ENCODE peak calls at places on chromosomes 5 and 9, in nine cellular contexts. S is frontal cortex, B is tibial artery, V is K562, Y is caudate nucleus, G is HTR-8/SVneo, K is AG08396, X is fibroblast of villous mesenchyme, O is fibroblast of the aortic adventitia. M is an unnamed sample.

GRCh38 chr9:124084087-124084486 is 72.5 kb downstream of the LHX2 start:
- DNase-seq in G (no peak), S (no peak), B (no peak), X (no peak), Y (no peak), V (no peak), K (no peak), O (no peak), M (no peak)

GRCh38 chr9:26530841-26531240 is 361.8 kb downstream of the CAAP1 start:
- DNase-seq in G (no peak), S (no peak), K (no peak), O (no peak), B (no peak), V (no peak), X (no peak), Y (no peak), M (no peak)

GRCh38 chr5:131671409-131671808 is 36.4 kb upstream of the RAPGEF6 start:
- DNase-seq in V (no peak), Y (no peak), B (no peak), X (peak), O (no peak), S (no peak), G (no peak), K (no peak), M (no peak)

GRCh38 chr5:2747372-2748179 is 3.9 kb downstream of the IRX2 start:
- DNase-seq in B (no peak), K (no peak), V (no peak), G (no peak), S (no peak), Y (no peak), O (no peak), X (no peak), M (peak)

GRCh38 chr9:7206221-7206758 is 448.5 kb downstream of the KDM4C start:
- DNase-seq in V (no peak), X (no peak), S (no peak), Y (no peak), O (no peak), G (no peak), K (no peak), B (no peak), M (no peak)

GRCh38 chr5:21807953-21808352 is 1045.2 kb downstream of the CDH12 start:
- DNase-seq in K (no peak), V (no peak), X (no peak), Y (no peak), O (no peak), S (no peak), B (no peak), G (no peak), M (peak)

GRCh38 chr9:133995012-133995896 is 3.1 kb upstream of the VAV2 start:
- DNase-seq in Y (no peak), S (no peak), O (no peak), V (no peak), G (no peak), B (no peak), X (no peak), K (peak), M (no peak)

GRCh38 chr5:98772415-98773213 is 849 bp upstream of the RGMB start:
- DNase-seq in G (peak), O (no peak), V (no peak), S (peak), X (peak), B (peak), K (peak), Y (peak), M (peak)

GRCh38 chr5:137627293-137627692 is 108.6 kb downstream of the KLHL3 start:
- DNase-seq in K (no peak), S (no peak), G (no peak), V (no peak), X (no peak), B (no peak), Y (no peak), O (no peak), M (no peak)

GRCh38 chr5:142826741-142827492 is 56.7 kb downstream of the ARHGAP26 start:
- DNase-seq in O (peak), G (peak), S (no peak), K (no peak), B (no peak), X (peak), Y (peak), V (no peak), M (peak)

M was measured in trophoblast cell.